ENCODE peak calls at places on chromosome 5, in five cellular contexts. One of them, this sample, is unnamed.

GRCh38 chr5:143714629-143715028 is 97.3 kb upstream of the HMHB1 start:
- DNase-seq in GM23248: peak
- DNase-seq in GM23338: no peak
- DNase-seq in K562: no peak
- DNase-seq in fibroblast of lung: peak
- DNase-seq in this sample: no peak

GRCh38 chr5:174523311-174524159 is 200.8 kb upstream of the MSX2 start:
- DNase-seq in GM23338: no peak
- DNase-seq in GM23248: no peak
- DNase-seq in fibroblast of lung: no peak
- DNase-seq in K562: no peak
- DNase-seq in this sample: no peak

GRCh38 chr5:175609504-175609903 is 48.4 kb upstream of the HRH2 start:
- DNase-seq in GM23248: no peak
- DNase-seq in fibroblast of lung: no peak
- DNase-seq in GM23338: no peak
- DNase-seq in K562: no peak
- DNase-seq in this sample: no peak

GRCh38 chr5:59356813-59357381 is 536.6 kb downstream of the PDE4D start:
- DNase-seq in fibroblast of lung: no peak
- DNase-seq in GM23338: peak
- DNase-seq in K562: no peak
- DNase-seq in GM23248: no peak
- DNase-seq in this sample: no peak

GRCh38 chr5:18745591-18745987 is 1111.3 kb downstream of the TAF11L14 start:
- DNase-seq in GM23338: no peak
- DNase-seq in K562: no peak
- DNase-seq in fibroblast of lung: no peak
- DNase-seq in GM23248: no peak
- DNase-seq in this sample: no peak

GRCh38 chr5:74954919-74955318 is 88.7 kb upstream of the FAM169A start:
- DNase-seq in GM23248: peak
- DNase-seq in K562: no peak
- DNase-seq in fibroblast of lung: peak
- DNase-seq in GM23338: no peak
- DNase-seq in this sample: no peak

GRCh38 chr5:80835128-80835527 is 125.0 kb upstream of the RASGRF2 start:
- DNase-seq in K562: no peak
- DNase-seq in GM23248: no peak
- DNase-seq in fibroblast of lung: no peak
- DNase-seq in GM23338: no peak
- DNase-seq in this sample: no peak

GRCh38 chr5:172795401-172795977 is 24.5 kb upstream of the DUSP1 start:
- DNase-seq in fibroblast of lung: peak
- DNase-seq in K562: no peak
- DNase-seq in GM23338: peak
- DNase-seq in GM23248: peak
- DNase-seq in this sample: no peak

GRCh38 chr5:67294266-67294938 is 97.8 kb upstream of the CD180 start:
- DNase-seq in GM23248: no peak
- DNase-seq in K562: no peak
- DNase-seq in fibroblast of lung: no peak
- DNase-seq in GM23338: no peak
- DNase-seq in this sample: no peak

GRCh38 chr5:149030392-149030791 is 32.5 kb downstream of the SH3TC2 start:
- DNase-seq in fibroblast of lung: peak
- DNase-seq in GM23248: no peak
- DNase-seq in GM23338: no peak
- DNase-seq in K562: no peak
- DNase-seq in this sample: no peak

GRCh38 chr5:131505237-131505908 is 129.7 kb downstream of the RAPGEF6 start:
- DNase-seq in GM23248: peak
- DNase-seq in fibroblast of lung: peak
- DNase-seq in GM23338: no peak
- DNase-seq in K562: no peak
- DNase-seq in this sample: no peak

GRCh38 chr5:145946112-145946861 is 9.9 kb downstream of the SH3RF2 start:
- DNase-seq in GM23338: no peak
- DNase-seq in fibroblast of lung: peak
- DNase-seq in GM23248: peak
- DNase-seq in K562: no peak
- DNase-seq in this sample: no peak

GRCh38 chr5:96079075-96079474 is 117.4 kb upstream of the ELL2 start:
- DNase-seq in K562: no peak
- DNase-seq in GM23338: no peak
- DNase-seq in GM23248: peak
- DNase-seq in fibroblast of lung: peak
- DNase-seq in this sample: no peak

GRCh38 chr5:67816456-67816855 is 399.1 kb upstream of the PIK3R1 start:
- DNase-seq in GM23338: no peak
- DNase-seq in fibroblast of lung: peak
- DNase-seq in GM23248: peak
- DNase-seq in K562: no peak
- DNase-seq in this sample: no peak

GRCh38 chr5:149719666-149720065 is 10.4 kb upstream of the PPARGC1B start:
- DNase-seq in GM23338: no peak
- DNase-seq in K562: no peak
- DNase-seq in GM23248: peak
- DNase-seq in fibroblast of lung: peak
- DNase-seq in this sample: no peak

GRCh38 chr5:179267671-179268071 is 77.6 kb downstream of the ADAMTS2 start:
- DNase-seq in GM23248: peak
- DNase-seq in fibroblast of lung: no peak
- DNase-seq in GM23338: no peak
- DNase-seq in K562: no peak
- DNase-seq in this sample: no peak

GRCh38 chr5:163758283-163758711 is 252.9 kb downstream of the MAT2B start:
- DNase-seq in GM23338: no peak
- DNase-seq in GM23248: peak
- DNase-seq in fibroblast of lung: peak
- DNase-seq in K562: no peak
- DNase-seq in this sample: no peak

GRCh38 chr5:121748690-121749089 is 103.0 kb upstream of the FTMT start:
- DNase-seq in fibroblast of lung: no peak
- DNase-seq in K562: no peak
- DNase-seq in GM23248: no peak
- DNase-seq in GM23338: no peak
- DNase-seq in this sample: no peak

GRCh38 chr5:103120607-103121200 is 603 bp downstream of the PPIP5K2 start:
- DNase-seq in K562: peak
- DNase-seq in GM23248: peak
- DNase-seq in GM23338: peak
- DNase-seq in fibroblast of lung: peak
- DNase-seq in this sample: no peak

GRCh38 chr5:77397686-77398300 is 94.3 kb downstream of the WDR41 start:
- DNase-seq in GM23338: no peak
- DNase-seq in GM23248: no peak
- DNase-seq in fibroblast of lung: peak
- DNase-seq in K562: no peak
- DNase-seq in this sample: no peak

GRCh38 chr5:176803027-176803942 is 7.1 kb upstream of the UNC5A start:
- DNase-seq in GM23248: no peak
- DNase-seq in GM23338: no peak
- DNase-seq in K562: no peak
- DNase-seq in fibroblast of lung: no peak
- DNase-seq in this sample: no peak

GRCh38 chr5:76204713-76205112 is 121.5 kb downstream of the SV2C start:
- DNase-seq in GM23248: peak
- DNase-seq in GM23338: peak
- DNase-seq in K562: no peak
- DNase-seq in fibroblast of lung: no peak
- DNase-seq in this sample: no peak

GRCh38 chr5:173742432-173742816 is 126.0 kb upstream of the BOD1 start:
- DNase-seq in K562: no peak
- DNase-seq in GM23248: no peak
- DNase-seq in fibroblast of lung: no peak
- DNase-seq in GM23338: no peak
- DNase-seq in this sample: no peak

GRCh38 chr5:139315056-139315455 is 21.5 kb downstream of the MATR3 start:
- DNase-seq in K562: no peak
- DNase-seq in GM23248: no peak
- DNase-seq in fibroblast of lung: no peak
- DNase-seq in GM23338: no peak
- DNase-seq in this sample: no peak

GRCh38 chr5:122649080-122649479 is 125.8 kb upstream of the SNX2 start:
- DNase-seq in K562: no peak
- DNase-seq in GM23248: no peak
- DNase-seq in GM23338: no peak
- DNase-seq in fibroblast of lung: peak
- DNase-seq in this sample: no peak

GRCh38 chr5:60583598-60583997 is 116.4 kb downstream of the DEPDC1B start:
- DNase-seq in GM23248: peak
- DNase-seq in fibroblast of lung: peak
- DNase-seq in K562: no peak
- DNase-seq in GM23338: no peak
- DNase-seq in this sample: no peak

GRCh38 chr5:112412370-112412769 is 6.7 kb downstream of the EPB41L4A start:
- DNase-seq in K562: no peak
- DNase-seq in GM23248: no peak
- DNase-seq in GM23338: no peak
- DNase-seq in fibroblast of lung: no peak
- DNase-seq in this sample: no peak

GRCh38 chr5:122076023-122076422 is 2.0 kb downstream of the LOX start:
- DNase-seq in GM23338: no peak
- DNase-seq in K562: no peak
- DNase-seq in fibroblast of lung: peak
- DNase-seq in GM23248: peak
- DNase-seq in this sample: peak

GRCh38 chr5:34736445-34737119 is 80.5 kb downstream of the RAI14 start:
- DNase-seq in K562: no peak
- DNase-seq in fibroblast of lung: peak
- DNase-seq in GM23338: peak
- DNase-seq in GM23248: peak
- DNase-seq in this sample: no peak

GRCh38 chr5:142281966-142282365 is 42.9 kb downstream of the SPRY4 start:
- DNase-seq in K562: no peak
- DNase-seq in GM23248: no peak
- DNase-seq in GM23338: no peak
- DNase-seq in fibroblast of lung: no peak
- DNase-seq in this sample: no peak

GRCh38 chr5:137714931-137715330 is 21.0 kb downstream of the KLHL3 start:
- DNase-seq in GM23248: peak
- DNase-seq in K562: no peak
- DNase-seq in GM23338: no peak
- DNase-seq in fibroblast of lung: no peak
- DNase-seq in this sample: no peak

DNA sequence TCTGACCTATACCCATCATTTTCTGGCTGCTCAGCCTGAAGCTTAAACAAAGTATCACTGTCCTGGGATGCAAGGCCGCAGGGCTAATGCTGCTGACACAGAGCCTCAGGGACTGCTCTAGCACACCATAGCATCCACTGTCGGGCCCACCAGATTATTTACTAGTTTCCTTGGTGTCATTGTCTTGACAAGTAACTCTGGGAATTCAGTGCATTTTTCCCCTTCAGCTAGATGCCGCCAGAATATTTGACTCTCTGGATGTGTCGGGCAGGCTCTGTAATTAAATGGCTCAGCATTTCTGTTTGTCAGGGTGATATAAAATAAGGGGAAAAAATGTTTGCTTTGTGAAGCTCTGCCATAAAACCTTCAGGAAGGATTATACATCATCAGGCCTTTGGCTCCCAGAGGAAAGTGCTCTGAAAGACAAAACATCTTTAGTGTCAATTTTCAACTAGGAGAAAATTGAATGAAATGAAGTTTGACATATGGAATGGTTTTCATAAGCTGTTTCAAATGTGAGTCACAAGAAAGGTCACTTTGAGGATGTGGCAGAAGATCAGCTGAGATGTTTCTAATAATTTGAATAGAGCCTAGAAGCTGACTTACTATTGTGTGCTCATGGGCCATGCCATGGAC is 350.1 kb downstream of the TMEM232 start:
- DNase-seq in K562: no peak
- DNase-seq in GM23248: peak
- DNase-seq in GM23338: peak
- DNase-seq in fibroblast of lung: peak
- DNase-seq in this sample: no peak
- H3K4me3 ChIP-seq in K562: no peak
- H3K4me3 ChIP-seq in GM23248: peak
- H3K4me3 ChIP-seq in GM23338: no peak
- H3K4me3 ChIP-seq in fibroblast of lung: no peak
- H3K4me3 ChIP-seq in this sample: no peak

GRCh38 chr5:90558344-90559192 is at the start of gene ADGRV1:
- DNase-seq in GM23248: peak
- DNase-seq in GM23338: peak
- DNase-seq in K562: peak
- DNase-seq in fibroblast of lung: peak
- DNase-seq in this sample: no peak
- TF ChIP-seq EZH2 in GM23248: no peak
- TF ChIP-seq EZH2 in GM23338: no peak
- TF ChIP-seq EZH2 in K562: no peak
- TF ChIP-seq EZH2 in fibroblast of lung: peak
- TF ChIP-seq EZH2 in this sample: no peak

DNA sequence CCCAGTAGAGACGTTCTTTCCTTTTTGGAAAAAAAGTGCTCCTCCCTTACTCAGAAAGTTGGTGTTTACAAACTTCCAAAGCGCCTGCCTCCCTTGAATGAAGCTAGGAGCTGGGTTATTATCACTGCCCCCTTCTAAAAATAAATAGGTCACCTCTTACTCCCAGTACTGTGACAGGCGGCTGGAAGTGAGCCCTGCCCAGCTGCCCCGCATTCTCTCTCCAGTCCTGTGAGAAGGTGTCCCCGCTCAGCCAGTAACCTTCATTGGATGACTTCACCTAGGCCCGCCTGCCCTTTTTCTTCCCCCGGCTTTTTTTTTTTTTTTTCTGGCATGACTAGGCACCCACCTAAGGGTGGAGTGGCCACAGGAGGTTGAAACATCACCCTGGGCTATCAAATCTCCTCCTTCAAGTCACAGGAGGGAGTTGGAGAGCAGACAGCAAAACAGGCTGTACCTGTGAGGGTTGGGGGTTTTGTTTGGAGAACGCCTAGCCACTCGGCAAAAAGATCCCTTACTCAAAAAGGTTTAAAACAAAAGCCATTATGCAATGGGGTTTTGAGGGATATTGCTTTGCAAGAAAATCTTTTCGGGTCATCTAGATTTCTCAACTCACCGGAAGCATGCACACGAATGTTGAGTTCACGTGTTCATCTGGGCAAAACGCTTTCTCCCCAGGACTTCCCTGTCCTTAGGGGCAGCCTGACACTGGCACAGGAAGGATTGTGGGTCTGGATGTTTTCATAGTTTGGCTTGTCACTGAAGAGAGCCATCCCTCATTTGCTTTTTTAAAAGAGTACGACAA is 43.3 kb upstream of the ZNF622 start:
- DNase-seq in K562: no peak
- DNase-seq in GM23338: peak
- DNase-seq in GM23248: peak
- DNase-seq in fibroblast of lung: no peak
- DNase-seq in this sample: no peak
- H3K27ac ChIP-seq in K562: no peak
- H3K27ac ChIP-seq in GM23338: peak
- H3K27ac ChIP-seq in GM23248: peak
- H3K27ac ChIP-seq in fibroblast of lung: no peak
- H3K27ac ChIP-seq in this sample: peak

GRCh38 chr5:72818866-72819534 is 2.5 kb downstream of the TNPO1 start:
- DNase-seq in GM23248: peak
- DNase-seq in K562: peak
- DNase-seq in fibroblast of lung: peak
- DNase-seq in GM23338: peak
- DNase-seq in this sample: peak
- H3K4me3 ChIP-seq in GM23248: peak
- H3K4me3 ChIP-seq in K562: no peak
- H3K4me3 ChIP-seq in fibroblast of lung: peak
- H3K4me3 ChIP-seq in GM23338: peak
- H3K4me3 ChIP-seq in this sample: peak

This sample was measured in SK-N-MC.